ENCODE peak calls at places on chromosomes 12 and 14, in nine cellular contexts. V is IMR-90, Q is esophagus muscularis mucosa, C is adrenal gland, O is A549, U is suprapubic skin, I is gastrocnemius medialis, F is HepG2, B is body of pancreas. T is an unnamed sample.

GRCh38 chr12:97177482-97177881 is 270.4 kb downstream of the NEDD1 start:
- DNase-seq in Q (no peak), I (no peak), V (no peak), O (no peak), U (no peak), C (no peak), B (no peak), F (no peak), T (no peak)

GRCh38 chr12:94813314-94813713 is 163.0 kb upstream of the TMCC3 start:
- DNase-seq in C (no peak), I (no peak), O (peak; percentile 18), B (no peak), Q (no peak), V (no peak), F (no peak), U (no peak), T (no peak)

GRCh38 chr12:4780624-4781023 is 60.4 kb downstream of the GALNT8 start:
- DNase-seq in C (no peak), U (no peak), O (no peak), B (no peak), V (no peak), I (no peak), F (no peak), Q (no peak), T (no peak)

GRCh38 chr12:57582440-57582839 is 8.6 kb upstream of the PIP4K2C start:
- DNase-seq in I (no peak), F (no peak), Q (no peak), B (no peak), U (no peak), O (no peak), C (no peak), V (no peak), T (no peak)

GRCh38 chr14:74085047-74085637 is 386 bp downstream of the LIN52 start:
- DNase-seq in F (peak; percentile 10), I (no peak), V (peak; percentile 55), U (no peak), O (peak; percentile 9), Q (no peak), C (peak; percentile 23), B (peak; percentile 8), T (peak; percentile 7)

GRCh38 chr12:43676183-43676813 is 82.3 kb downstream of the PUS7L start:
- DNase-seq in Q (no peak), O (peak; percentile 67), V (peak; percentile 1), U (no peak), F (peak; percentile 45), B (peak; percentile 24), C (no peak), I (no peak), T (no peak)

GRCh38 chr14:36346052-36346451 is 25.6 kb upstream of the MBIP start:
- DNase-seq in O (no peak), C (no peak), V (no peak), F (no peak), B (no peak), Q (no peak), I (no peak), U (no peak), T (no peak)

GRCh38 chr12:4002601-4003000 is 129.4 kb upstream of the PARP11 start:
- DNase-seq in I (no peak), U (no peak), Q (peak; percentile 72), F (no peak), C (no peak), O (no peak), B (no peak), V (no peak), T (no peak)

GRCh38 chr14:57712698-57713097 is 153.2 kb downstream of the SLC35F4 start:
- DNase-seq in C (no peak), F (no peak), U (no peak), Q (no peak), B (no peak), O (no peak), I (no peak), V (no peak), T (no peak)

DNA sequence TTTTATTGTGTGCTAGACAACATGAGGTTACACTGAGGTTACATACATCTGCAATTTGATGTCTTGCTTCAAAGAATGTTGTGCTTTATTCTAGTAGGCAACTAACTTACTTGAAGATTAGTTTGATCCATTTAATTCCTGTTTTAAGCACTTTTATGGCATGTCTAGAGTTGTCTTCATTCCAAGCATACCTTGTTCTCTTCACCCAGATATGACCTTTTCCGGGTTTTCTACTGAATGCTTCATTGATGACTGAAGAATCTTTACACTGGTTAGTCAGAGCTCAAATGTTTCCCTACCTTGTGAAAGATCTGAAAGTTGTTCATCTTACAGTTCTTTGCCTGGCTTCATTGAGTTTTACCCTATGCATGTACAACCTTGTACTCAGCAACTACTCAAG is 274.0 kb upstream of the KITLG start:
- DNase-seq in I (no peak), Q (no peak), F (peak; percentile 71), V (peak; percentile 85), O (peak; percentile 44), C (no peak), U (no peak), B (no peak), T (no peak)
- TF ChIP-seq POLR2A in I (no peak), Q (no peak), F (no peak), V (no peak), O (no peak), C (no peak), U (no peak), B (no peak), T (no peak)

DNA sequence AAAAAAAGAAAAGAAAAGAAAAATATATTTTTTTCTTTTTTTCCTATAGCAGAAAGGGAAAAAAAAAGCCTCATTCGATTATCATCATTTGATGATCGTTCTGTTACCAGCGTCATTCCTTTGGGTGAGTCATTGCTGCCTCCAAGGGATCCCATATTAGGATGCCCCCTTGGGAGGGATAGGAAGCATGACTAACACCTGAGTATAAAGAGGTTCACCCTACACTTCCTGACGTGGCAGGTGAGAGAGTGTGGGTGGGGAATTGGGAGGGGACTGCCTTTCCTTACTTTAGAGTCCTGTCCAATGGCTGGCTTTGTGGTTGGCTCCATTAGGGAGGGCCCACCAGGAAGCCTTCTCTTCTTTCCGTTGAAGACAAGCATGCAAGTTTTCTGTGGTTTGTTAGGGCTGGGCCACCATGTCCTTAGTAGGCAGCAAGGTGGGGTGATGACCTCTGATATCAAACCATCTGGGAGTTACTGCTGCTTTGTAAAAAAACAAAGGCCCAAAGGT is 56.1 kb upstream of the FUT8 start:
- DNase-seq in U (no peak), C (no peak), B (no peak), Q (no peak), V (peak; percentile 92), I (no peak), F (peak; percentile 55), O (peak; percentile 47), T (no peak)
- TF ChIP-seq POLR2A in U (no peak), C (no peak), B (no peak), Q (no peak), V (no peak), I (no peak), F (no peak), O (no peak), T (no peak)

GRCh38 chr12:32148372-32148771 is 41.7 kb downstream of the BICD1 start:
- DNase-seq in V (peak; percentile 42), U (no peak), O (peak; percentile 15), C (no peak), Q (no peak), F (no peak), B (no peak), I (no peak), T (no peak)
- TF ChIP-seq POLR2A in V (no peak), U (no peak), O (no peak), C (no peak), Q (no peak), F (no peak), B (no peak), I (no peak), T (no peak)

DNA sequence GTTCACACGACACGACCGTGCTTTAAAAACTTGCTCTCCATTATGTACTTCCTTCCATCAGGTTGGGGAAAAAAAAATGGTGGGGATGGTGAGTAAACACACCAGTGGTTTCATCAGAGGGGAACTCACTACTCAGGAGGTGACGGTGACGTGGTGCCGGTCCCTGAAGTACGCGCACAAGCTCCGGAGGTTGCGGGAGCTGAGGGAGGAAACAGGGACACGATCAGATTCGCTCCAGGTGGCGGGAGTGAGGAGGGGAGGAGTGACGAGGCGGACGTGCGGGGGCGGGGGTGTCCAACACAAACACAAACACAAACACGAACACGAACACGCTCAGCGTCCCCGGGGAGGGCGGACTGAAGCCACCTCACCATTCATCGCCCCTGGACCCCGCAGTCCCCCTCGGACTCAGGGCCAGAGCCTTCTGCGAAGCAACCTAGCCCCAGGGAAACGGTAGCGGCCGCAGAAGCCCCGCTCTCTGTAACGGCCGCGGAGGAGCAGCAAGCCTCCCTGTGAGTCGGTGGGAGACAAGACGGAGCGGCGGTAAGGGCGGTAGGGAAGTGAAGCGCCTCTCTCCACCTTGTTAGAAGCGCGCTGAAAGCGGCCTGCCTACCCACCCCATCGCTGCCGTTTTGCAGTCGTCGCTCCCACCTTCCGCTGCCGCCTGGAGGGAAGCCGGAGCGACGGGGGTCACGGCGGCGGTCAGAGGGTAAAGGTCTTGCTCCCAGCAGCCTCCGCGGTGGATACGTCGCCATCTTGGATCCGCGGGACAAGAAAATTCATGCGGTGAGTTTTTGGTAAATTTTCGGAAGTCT is at the start of gene CNOT2:
- DNase-seq in F (peak; percentile 85), C (peak; percentile 91), U (peak; percentile 92), O (peak; percentile 94), I (peak; percentile 85), V (peak; percentile 93), Q (peak; percentile 97), B (peak; percentile 88), T (peak; percentile 49)
- TF ChIP-seq POLR2A in F (peak; percentile 84), C (peak; percentile 75), U (peak; percentile 39), O (peak; percentile 70), I (peak; percentile 80), V (peak; percentile 84), Q (no peak), B (peak; percentile 81), T (peak; percentile 79)

GRCh38 chr12:92142251-92142896 is 3.3 kb downstream of the BTG1 start:
- DNase-seq in V (no peak), C (no peak), O (no peak), F (no peak), B (no peak), U (no peak), Q (no peak), I (no peak), T (no peak)

GRCh38 chr12:92143280-92143679 is 2.4 kb downstream of the BTG1 start:
- DNase-seq in F (no peak), V (no peak), Q (no peak), U (no peak), I (no peak), O (no peak), C (no peak), B (no peak), T (no peak)

GRCh38 chr12:92140919-92141536 is 4.6 kb downstream of the BTG1 start:
- DNase-seq in O (no peak), B (no peak), I (no peak), U (no peak), F (no peak), V (no peak), Q (no peak), C (no peak), T (no peak)

GRCh38 chr12:92139634-92140555 is 5.8 kb downstream of the BTG1 start:
- DNase-seq in B (no peak), I (no peak), O (no peak), C (no peak), U (no peak), Q (no peak), V (peak; percentile 59), F (no peak), T (no peak)

GRCh38 chr12:92141585-92142244 is 3.9 kb downstream of the BTG1 start:
- DNase-seq in Q (no peak), V (no peak), U (no peak), C (no peak), O (no peak), B (no peak), F (no peak), I (no peak), T (no peak)
- TF ChIP-seq POLR2A in Q (no peak), V (no peak), U (no peak), C (no peak), O (no peak), B (no peak), F (no peak), I (no peak), T (peak; percentile 34)

T was measured in GM12892.